ENCODE peak calls at places on chromosomes 1 and 21, in seven cellular contexts. I is Caco-2, M is dorsolateral prefrontal cortex, E is GM23338, Z is BJ, T is fibroblast of mammary gland, P is WTC11. H is an unnamed sample.

GRCh38 chr1:17611991-17612390 is 72.5 kb downstream of the ARHGEF10L start:
- DNase-seq in I (no peak), Z (no peak), T (peak; percentile 28), M (no peak), P (no peak), E (no peak), H (no peak)

GRCh38 chr1:200153277-200154055 is 126.0 kb downstream of the NR5A2 start:
- DNase-seq in M (no peak), E (no peak), T (no peak), P (no peak), Z (no peak), I (no peak), H (peak; percentile 15)

GRCh38 chr1:160032165-160032827 is 506 bp upstream of the PIGM start:
- DNase-seq in M (no peak), P (no peak), Z (no peak), E (no peak), I (peak; percentile 18), T (no peak), H (no peak)

GRCh38 chr1:93740601-93741031 is 59.0 kb upstream of the BCAR3 start:
- DNase-seq in E (no peak), I (no peak), M (no peak), P (no peak), T (peak; percentile 53), Z (no peak), H (no peak)

GRCh38 chr1:63698001-63698838 is 75.6 kb upstream of the ROR1 start:
- DNase-seq in P (no peak), E (no peak), I (no peak), M (no peak), T (no peak), Z (no peak), H (no peak)

GRCh38 chr1:165851034-165851658 is 23.7 kb downstream of the UCK2 start:
- DNase-seq in T (peak; percentile 71), Z (no peak), E (no peak), M (no peak), P (no peak), I (no peak), H (peak; percentile 90)

GRCh38 chr1:200888349-200888838 is 6.3 kb upstream of the INAVA start:
- DNase-seq in I (no peak), P (no peak), T (no peak), M (no peak), Z (no peak), E (peak; percentile 33), H (peak; percentile 98)

GRCh38 chr1:211118407-211119102 is 15.4 kb downstream of the KCNH1 start:
- DNase-seq in Z (peak; percentile 25), T (peak; percentile 62), E (no peak), P (no peak), I (no peak), M (no peak), H (no peak)

GRCh38 chr1:216905052-216905580 is 181.9 kb upstream of the ESRRG start:
- DNase-seq in E (no peak), Z (no peak), T (no peak), M (no peak), P (no peak), I (peak; percentile 39), H (no peak)

GRCh38 chr1:68197891-68198290 is 34.4 kb downstream of the WLS start:
- DNase-seq in Z (no peak), E (no peak), P (no peak), T (peak; percentile 43), M (no peak), I (peak; percentile 34), H (no peak)

GRCh38 chr1:186662752-186663151 is 17.5 kb downstream of the PTGS2 start:
- DNase-seq in E (no peak), P (no peak), Z (no peak), T (peak; percentile 33), I (no peak), M (no peak), H (no peak)

GRCh38 chr1:61975621-61976020 is 219.0 kb upstream of the L1TD1 start:
- DNase-seq in E (no peak), I (no peak), P (no peak), M (no peak), T (no peak), Z (no peak), H (no peak)

GRCh38 chr1:119404736-119405135 is 10.2 kb upstream of the HSD3B2 start:
- DNase-seq in P (no peak), M (no peak), T (no peak), Z (no peak), I (no peak), E (no peak), H (no peak)

GRCh38 chr1:169795687-169796086 is 980 bp upstream of the METTL18 start:
- DNase-seq in P (no peak), Z (no peak), I (no peak), M (no peak), T (peak; percentile 9), E (peak; percentile 52), H (peak; percentile 50)

GRCh38 chr21:22278366-22278765 is 1280.2 kb downstream of the NCAM2 start:
- DNase-seq in E (peak; percentile 2), T (no peak), M (no peak), Z (no peak), P (no peak), I (peak; percentile 11), H (no peak)

GRCh38 chr1:245434285-245434684 is 279.5 kb downstream of the KIF26B start:
- DNase-seq in P (no peak), T (peak; percentile 4), E (peak; percentile 28), Z (no peak), I (peak; percentile 9), M (no peak), H (no peak)

GRCh38 chr1:117059334-117059677 is 820 bp upstream of the TTF2 start:
- DNase-seq in Z (no peak), E (no peak), M (no peak), T (no peak), I (peak; percentile 55), P (peak; percentile 29), H (peak; percentile 65)

GRCh38 chr1:33377750-33378149 is 53.1 kb downstream of the PHC2 start:
- DNase-seq in I (peak; percentile 24), Z (no peak), P (no peak), E (no peak), T (no peak), M (no peak), H (no peak)

GRCh38 chr21:39071623-39072214 is 111.5 kb downstream of the PSMG1 start:
- DNase-seq in Z (peak; percentile 67), I (peak; percentile 44), P (no peak), M (no peak), T (peak; percentile 47), E (no peak), H (peak; percentile 5)

GRCh38 chr1:231776006-231776707 is 149.6 kb downstream of the DISC1 start:
- DNase-seq in E (no peak), P (no peak), I (no peak), T (peak; percentile 7), M (no peak), Z (peak; percentile 60), H (no peak)

GRCh38 chr1:44655609-44656008 is 18.7 kb downstream of the TMEM53 start:
- DNase-seq in I (peak; percentile 49), Z (no peak), M (no peak), E (peak; percentile 76), T (no peak), P (peak; percentile 62), H (no peak)

GRCh38 chr1:212396638-212397037 is 18.0 kb downstream of the PACC1 start:
- DNase-seq in Z (no peak), P (no peak), T (peak; percentile 5), E (no peak), M (no peak), I (no peak), H (no peak)

GRCh38 chr1:201686709-201687455 is 142.1 kb upstream of the IPO9 start:
- DNase-seq in I (peak; percentile 27), P (peak; percentile 45), Z (no peak), E (peak; percentile 67), M (no peak), T (no peak), H (peak; percentile 89)

DNA sequence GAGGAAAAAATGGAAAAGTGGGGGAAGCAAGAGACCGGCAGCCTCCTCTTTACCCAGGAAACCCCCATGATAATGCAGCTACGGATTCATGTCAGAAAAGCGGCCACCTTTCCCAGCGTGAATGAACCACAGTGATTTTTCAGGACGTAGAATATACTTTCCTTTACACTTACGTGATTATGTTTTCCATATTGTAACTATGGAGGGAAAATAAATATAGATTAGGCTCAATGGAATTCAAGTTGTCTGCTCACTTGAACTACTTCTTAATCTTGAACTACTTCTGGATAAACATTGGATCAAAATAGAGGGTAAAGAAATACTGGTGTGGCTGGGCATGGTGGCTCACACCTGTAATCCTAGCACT is 80.4 kb upstream of the GREM2 start:
- DNase-seq in Z (no peak), M (no peak), I (no peak), E (no peak), T (no peak), P (no peak), H (no peak)
- TF ChIP-seq CTCF in Z (no peak), M (no peak), I (no peak), E (no peak), T (no peak), P (no peak), H (peak; percentile 2)

DNA sequence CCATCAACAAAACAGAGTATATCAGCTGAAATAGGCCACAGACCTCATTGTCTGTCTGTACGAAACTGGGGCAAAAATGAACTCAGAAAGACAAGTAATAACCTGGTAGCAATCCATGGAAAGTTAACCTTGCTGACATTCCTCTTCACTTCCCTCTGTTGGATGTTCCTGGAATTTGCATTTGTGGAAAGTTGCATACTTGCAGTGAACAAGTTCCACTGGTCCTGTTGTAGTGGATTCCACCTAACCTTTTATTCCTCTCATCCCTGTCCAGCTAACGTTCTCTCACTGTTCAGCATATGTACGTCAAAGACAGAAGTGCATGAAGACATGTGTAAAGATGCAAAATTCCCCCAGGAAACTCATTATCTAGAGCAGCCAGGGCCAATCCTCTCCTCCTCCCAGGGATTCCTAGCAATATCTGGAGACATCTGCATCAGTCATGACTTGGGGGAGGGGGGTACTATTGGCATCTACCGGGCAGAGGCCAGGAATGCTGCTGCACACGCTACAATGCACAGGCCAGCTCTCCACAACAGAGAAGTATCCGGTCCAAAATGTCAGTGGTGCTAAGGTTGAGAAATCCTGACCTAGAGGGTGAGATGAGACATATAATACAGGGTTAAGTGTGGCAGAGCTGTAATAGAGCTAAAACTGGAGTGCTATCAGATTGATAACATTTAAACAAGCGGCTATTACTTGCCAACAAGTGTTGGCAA is 8.2 kb downstream of the LPAR3 start:
- DNase-seq in I (no peak), M (no peak), T (peak; percentile 6), Z (no peak), E (no peak), P (no peak), H (no peak)
- TF ChIP-seq CTCF in I (no peak), M (no peak), T (peak; percentile 16), Z (peak; percentile 14), E (no peak), P (no peak), H (no peak)

DNA sequence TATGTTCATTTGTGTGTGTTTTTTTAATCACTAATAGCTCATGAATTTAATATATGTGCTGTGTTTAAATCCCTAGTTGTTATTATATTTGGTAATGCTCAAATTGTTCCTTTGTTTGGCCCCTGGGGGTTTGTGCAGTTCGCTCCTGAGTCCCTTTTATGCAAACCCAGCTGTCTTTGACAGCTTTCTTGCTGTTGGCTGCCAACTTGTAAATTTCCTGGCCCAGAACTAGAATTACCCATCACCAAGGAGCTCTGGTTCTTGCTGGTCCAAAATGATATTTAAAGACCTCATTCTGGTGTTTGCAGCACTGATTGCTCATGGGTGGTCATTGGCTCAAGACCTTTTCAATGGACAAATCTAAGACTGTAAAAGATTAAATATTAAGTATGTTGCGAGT is 39.6 kb upstream of the PGBD5 start:
- DNase-seq in I (no peak), E (no peak), T (no peak), M (no peak), P (no peak), Z (no peak), H (no peak)
- TF ChIP-seq CTCF in I (no peak), E (no peak), T (no peak), M (no peak), P (no peak), Z (no peak), H (no peak)

GRCh38 chr21:37532868-37533780 is 166.6 kb downstream of the DYRK1A start:
- DNase-seq in I (no peak), M (no peak), Z (no peak), E (no peak), T (peak; percentile 59), P (peak; percentile 16), H (no peak)
- TF ChIP-seq CTCF in I (no peak), M (no peak), Z (no peak), E (no peak), T (no peak), P (no peak), H (no peak)